ENCODE peak calls at places on chromosomes 13 and 19, in six cellular contexts. W is left cardiac atrium; J is NCI-H187; D is stimulated activated CD8-positive, alpha-beta memory T cell treated with anti-CD3 and anti-CD28 coated beads, Interleukin-15, amount 100 ng/mL, for 24 hours; Q is stimulated activated CD4-positive, alpha-beta T cell treated with anti-CD3 and anti-CD28 coated beads, Interleukin-4, amount 100 ng/mL, for 24 hours; F is right lobe of liver. P is an unnamed sample.

GRCh38 chr13:111384441-111385181 is 64.2 kb downstream of the TEX29 start:
- DNase-seq in J (no peak), D (no peak), Q (no peak), W (no peak), F (no peak), P (no peak)

GRCh38 chr13:101449971-101450748 is 2.3 kb upstream of the ITGBL1 start:
- DNase-seq in J (no peak), Q (no peak), D (no peak), W (no peak), F (no peak), P (no peak)

GRCh38 chr13:69857188-69857821 is 250.3 kb upstream of the ATXN8OS start:
- DNase-seq in W (no peak), D (no peak), Q (no peak), F (no peak), J (no peak), P (no peak)

GRCh38 chr19:33303791-33304759 is 1.7 kb upstream of the CEBPA start:
- DNase-seq in D (no peak), Q (no peak), F (no peak), W (no peak), J (no peak), P (no peak)

GRCh38 chr19:41868120-41868988 is 8.3 kb downstream of the RPS19 start:
- DNase-seq in J (peak), F (no peak), D (no peak), Q (no peak), W (no peak), P (no peak)

GRCh38 chr19:19109601-19110000 is 28.7 kb downstream of the TMEM161A start:
- DNase-seq in F (no peak), W (no peak), J (no peak), D (no peak), Q (no peak), P (no peak)

GRCh38 chr13:110965038-110965754 is 50.3 kb upstream of the ANKRD10 start:
- DNase-seq in D (no peak), F (no peak), Q (peak), J (no peak), W (no peak), P (no peak)

GRCh38 chr13:100128373-100128772 is 39.5 kb downstream of the PCCA start:
- DNase-seq in J (no peak), W (no peak), Q (no peak), F (no peak), D (no peak), P (no peak)

GRCh38 chr13:90201198-90201597 is 1146.3 kb upstream of the MIR17HG start:
- DNase-seq in D (no peak), Q (no peak), J (no peak), F (no peak), W (no peak), P (no peak)

GRCh38 chr19:40090256-40091204 is at the start of gene ZNF780A:
- DNase-seq in Q (peak), J (peak), F (peak), D (peak), W (peak), P (peak)

GRCh38 chr13:30580852-30581502 is 36.7 kb upstream of the USPL1 start:
- DNase-seq in D (no peak), W (no peak), F (no peak), J (no peak), Q (no peak), P (no peak)

GRCh38 chr13:72120632-72121031 is 253.6 kb upstream of the DACH1 start:
- DNase-seq in D (no peak), J (no peak), W (no peak), Q (no peak), F (no peak), P (no peak)

GRCh38 chr19:8531470-8531869 is 17.5 kb upstream of the ZNF414 start:
- DNase-seq in F (no peak), J (no peak), W (no peak), Q (no peak), D (no peak), P (no peak)

GRCh38 chr19:40223135-40223822 is 3.2 kb downstream of the CCNP start:
- DNase-seq in D (no peak), F (no peak), J (peak), W (no peak), Q (peak), P (peak)

GRCh38 chr19:39426170-39426569 is 9.6 kb downstream of the RPS16 start:
- DNase-seq in J (no peak), W (no peak), Q (no peak), F (no peak), D (no peak), P (no peak)

GRCh38 chr19:40614595-40615411 is 13.6 kb downstream of the LTBP4 start:
- DNase-seq in Q (peak), D (peak), J (peak), F (no peak), W (peak), P (peak)

GRCh38 chr19:45358213-45358792 is 12.1 kb downstream of the ERCC2 start:
- DNase-seq in D (no peak), F (no peak), W (no peak), Q (no peak), J (no peak), P (no peak)

GRCh38 chr13:106814389-106814903 is 246.5 kb upstream of the ARGLU1 start:
- DNase-seq in W (no peak), F (no peak), J (no peak), D (no peak), Q (no peak), P (no peak)